ENCODE peak calls at places on chromosomes 7 and 10, in six cellular contexts. One of them, this sample, is unnamed.

GRCh38 chr7:155763721-155764431 is 48.4 kb downstream of the SHH start:
- DNase-seq in RWPE1: no peak
- DNase-seq in WTC11: no peak
- DNase-seq in HT-29: no peak
- DNase-seq in nephron progenitor cell: no peak
- DNase-seq in psoas muscle: no peak
- DNase-seq in this sample: no peak

GRCh38 chr10:22705534-22705933 is 8.8 kb downstream of the PIP4K2A start:
- DNase-seq in psoas muscle: no peak
- DNase-seq in HT-29: no peak
- DNase-seq in WTC11: no peak
- DNase-seq in nephron progenitor cell: no peak
- DNase-seq in RWPE1: no peak
- DNase-seq in this sample: no peak

GRCh38 chr10:121926669-121927360 is 1.0 kb downstream of the ATE1 start:
- DNase-seq in RWPE1: peak
- DNase-seq in nephron progenitor cell: no peak
- DNase-seq in psoas muscle: no peak
- DNase-seq in HT-29: peak
- DNase-seq in WTC11: no peak
- DNase-seq in this sample: peak

GRCh38 chr7:121334875-121335648 is 6.3 kb downstream of the WNT16 start:
- DNase-seq in nephron progenitor cell: no peak
- DNase-seq in WTC11: no peak
- DNase-seq in HT-29: no peak
- DNase-seq in RWPE1: no peak
- DNase-seq in psoas muscle: no peak
- DNase-seq in this sample: no peak

GRCh38 chr7:99864041-99864440 is 12.8 kb downstream of the OR2AE1 start:
- DNase-seq in nephron progenitor cell: no peak
- DNase-seq in RWPE1: no peak
- DNase-seq in HT-29: no peak
- DNase-seq in psoas muscle: no peak
- DNase-seq in WTC11: no peak
- DNase-seq in this sample: no peak

GRCh38 chr7:105849122-105849855 is 27.1 kb downstream of the ATXN7L1 start:
- DNase-seq in RWPE1: peak
- DNase-seq in nephron progenitor cell: no peak
- DNase-seq in psoas muscle: no peak
- DNase-seq in HT-29: peak
- DNase-seq in WTC11: peak
- DNase-seq in this sample: peak

GRCh38 chr10:90644165-90644564 is 213.7 kb downstream of the HTR7 start:
- DNase-seq in nephron progenitor cell: no peak
- DNase-seq in RWPE1: no peak
- DNase-seq in psoas muscle: no peak
- DNase-seq in HT-29: no peak
- DNase-seq in WTC11: no peak
- DNase-seq in this sample: no peak

GRCh38 chr7:81500631-81501030 is 269.2 kb downstream of the HGF start:
- DNase-seq in psoas muscle: no peak
- DNase-seq in HT-29: no peak
- DNase-seq in nephron progenitor cell: no peak
- DNase-seq in RWPE1: no peak
- DNase-seq in WTC11: no peak
- DNase-seq in this sample: no peak

GRCh38 chr7:104267701-104268368 is 60.0 kb upstream of the ORC5 start:
- DNase-seq in psoas muscle: no peak
- DNase-seq in nephron progenitor cell: no peak
- DNase-seq in RWPE1: peak
- DNase-seq in HT-29: peak
- DNase-seq in WTC11: no peak
- DNase-seq in this sample: peak

GRCh38 chr7:67644149-67644548 is 647.5 kb downstream of the TYW1 start:
- DNase-seq in psoas muscle: no peak
- DNase-seq in RWPE1: no peak
- DNase-seq in HT-29: no peak
- DNase-seq in nephron progenitor cell: no peak
- DNase-seq in WTC11: no peak
- DNase-seq in this sample: no peak

GRCh38 chr7:48274662-48275061 is 103.4 kb downstream of the ABCA13 start:
- DNase-seq in RWPE1: no peak
- DNase-seq in HT-29: no peak
- DNase-seq in psoas muscle: no peak
- DNase-seq in nephron progenitor cell: no peak
- DNase-seq in WTC11: no peak
- DNase-seq in this sample: no peak

GRCh38 chr7:121339082-121339481 is 10.3 kb downstream of the WNT16 start:
- DNase-seq in nephron progenitor cell: no peak
- DNase-seq in RWPE1: no peak
- DNase-seq in WTC11: no peak
- DNase-seq in psoas muscle: no peak
- DNase-seq in HT-29: no peak
- DNase-seq in this sample: no peak

GRCh38 chr10:21943633-21944265 is 59.8 kb downstream of the DNAJC1 start:
- DNase-seq in WTC11: no peak
- DNase-seq in RWPE1: no peak
- DNase-seq in nephron progenitor cell: no peak
- DNase-seq in psoas muscle: no peak
- DNase-seq in HT-29: no peak
- DNase-seq in this sample: no peak

GRCh38 chr7:41122256-41122987 is 580.5 kb downstream of the INHBA start:
- DNase-seq in psoas muscle: no peak
- DNase-seq in HT-29: no peak
- DNase-seq in WTC11: no peak
- DNase-seq in nephron progenitor cell: no peak
- DNase-seq in RWPE1: no peak
- DNase-seq in this sample: no peak

GRCh38 chr10:132847856-132848255 is 61.9 kb upstream of the NKX6-2 start:
- DNase-seq in WTC11: no peak
- DNase-seq in HT-29: no peak
- DNase-seq in nephron progenitor cell: no peak
- DNase-seq in psoas muscle: peak
- DNase-seq in RWPE1: no peak
- DNase-seq in this sample: no peak

GRCh38 chr7:102080003-102080361 is 206.7 kb upstream of the SH2B2 start:
- DNase-seq in RWPE1: no peak
- DNase-seq in WTC11: no peak
- DNase-seq in psoas muscle: no peak
- DNase-seq in HT-29: no peak
- DNase-seq in nephron progenitor cell: no peak
- DNase-seq in this sample: no peak

GRCh38 chr10:102342958-102343357 is 52.5 kb upstream of the NFKB2 start:
- DNase-seq in nephron progenitor cell: no peak
- DNase-seq in RWPE1: peak
- DNase-seq in psoas muscle: no peak
- DNase-seq in HT-29: no peak
- DNase-seq in WTC11: no peak
- DNase-seq in this sample: no peak

GRCh38 chr7:74656421-74656910 is 1.1 kb upstream of the GTF2I start:
- DNase-seq in WTC11: peak
- DNase-seq in psoas muscle: peak
- DNase-seq in nephron progenitor cell: peak
- DNase-seq in HT-29: peak
- DNase-seq in RWPE1: no peak
- DNase-seq in this sample: peak

GRCh38 chr7:129168219-129168991 is 20.0 kb upstream of the SMO start:
- DNase-seq in WTC11: peak
- DNase-seq in nephron progenitor cell: peak
- DNase-seq in psoas muscle: no peak
- DNase-seq in RWPE1: peak
- DNase-seq in HT-29: no peak
- DNase-seq in this sample: no peak

GRCh38 chr7:7438851-7439250 is 96.8 kb downstream of the COL28A1 start:
- DNase-seq in HT-29: peak
- DNase-seq in RWPE1: peak
- DNase-seq in WTC11: no peak
- DNase-seq in nephron progenitor cell: no peak
- DNase-seq in psoas muscle: no peak
- DNase-seq in this sample: no peak

GRCh38 chr7:26279405-26279804 is 12.3 kb upstream of the SNX10 start:
- DNase-seq in HT-29: no peak
- DNase-seq in psoas muscle: no peak
- DNase-seq in RWPE1: no peak
- DNase-seq in WTC11: no peak
- DNase-seq in nephron progenitor cell: no peak
- DNase-seq in this sample: peak

GRCh38 chr10:116679351-116679750 is 58.6 kb downstream of the PNLIPRP2 start:
- DNase-seq in HT-29: no peak
- DNase-seq in psoas muscle: no peak
- DNase-seq in WTC11: no peak
- DNase-seq in nephron progenitor cell: no peak
- DNase-seq in RWPE1: no peak
- DNase-seq in this sample: no peak

GRCh38 chr7:15326044-15326644 is 235.7 kb downstream of the AGMO start:
- DNase-seq in nephron progenitor cell: no peak
- DNase-seq in HT-29: peak
- DNase-seq in RWPE1: peak
- DNase-seq in WTC11: no peak
- DNase-seq in psoas muscle: no peak
- DNase-seq in this sample: peak

GRCh38 chr10:66804911-66805310 is 120.9 kb upstream of the LRRTM3 start:
- DNase-seq in psoas muscle: no peak
- DNase-seq in HT-29: no peak
- DNase-seq in nephron progenitor cell: no peak
- DNase-seq in RWPE1: no peak
- DNase-seq in WTC11: no peak
- DNase-seq in this sample: no peak

GRCh38 chr10:63013755-63014154 is 119.4 kb upstream of the NRBF2 start:
- DNase-seq in nephron progenitor cell: no peak
- DNase-seq in psoas muscle: no peak
- DNase-seq in RWPE1: no peak
- DNase-seq in WTC11: no peak
- DNase-seq in HT-29: no peak
- DNase-seq in this sample: no peak

GRCh38 chr7:17497549-17498193 is 199.2 kb downstream of the AHR start:
- DNase-seq in WTC11: no peak
- DNase-seq in RWPE1: no peak
- DNase-seq in psoas muscle: no peak
- DNase-seq in nephron progenitor cell: no peak
- DNase-seq in HT-29: no peak
- DNase-seq in this sample: no peak

GRCh38 chr7:18262054-18262453 is 233.5 kb upstream of the HDAC9 start:
- DNase-seq in RWPE1: no peak
- DNase-seq in psoas muscle: no peak
- DNase-seq in HT-29: no peak
- DNase-seq in WTC11: no peak
- DNase-seq in nephron progenitor cell: no peak
- DNase-seq in this sample: no peak

GRCh38 chr7:111312966-111313365 is 222.0 kb downstream of the LRRN3 start:
- DNase-seq in HT-29: peak
- DNase-seq in nephron progenitor cell: no peak
- DNase-seq in RWPE1: no peak
- DNase-seq in WTC11: no peak
- DNase-seq in psoas muscle: no peak
- DNase-seq in this sample: peak

GRCh38 chr7:12583181-12583580 is 12.7 kb downstream of the SCIN start:
- DNase-seq in RWPE1: no peak
- DNase-seq in WTC11: no peak
- DNase-seq in HT-29: no peak
- DNase-seq in nephron progenitor cell: no peak
- DNase-seq in psoas muscle: no peak
- DNase-seq in this sample: peak

GRCh38 chr10:3625959-3626751 is 158.9 kb downstream of the KLF6 start:
- DNase-seq in RWPE1: no peak
- DNase-seq in HT-29: no peak
- DNase-seq in nephron progenitor cell: no peak
- DNase-seq in psoas muscle: no peak
- DNase-seq in WTC11: no peak
- DNase-seq in this sample: no peak

GRCh38 chr10:87931836-87932230 is 68.4 kb downstream of the PTEN start:
- DNase-seq in HT-29: no peak
- DNase-seq in nephron progenitor cell: no peak
- DNase-seq in RWPE1: peak
- DNase-seq in psoas muscle: no peak
- DNase-seq in WTC11: no peak
- DNase-seq in this sample: peak

GRCh38 chr7:135664046-135664589 is 1.8 kb downstream of the STMP1 start:
- DNase-seq in psoas muscle: no peak
- DNase-seq in WTC11: no peak
- DNase-seq in RWPE1: no peak
- DNase-seq in nephron progenitor cell: no peak
- DNase-seq in HT-29: no peak
- DNase-seq in this sample: no peak

GRCh38 chr10:33441561-33441960 is 107.1 kb upstream of the NRP1 start:
- DNase-seq in nephron progenitor cell: no peak
- DNase-seq in WTC11: no peak
- DNase-seq in psoas muscle: no peak
- DNase-seq in HT-29: no peak
- DNase-seq in RWPE1: no peak
- DNase-seq in this sample: peak

GRCh38 chr10:82942572-82943091 is 1067.6 kb downstream of the NRG3 start:
- DNase-seq in RWPE1: no peak
- DNase-seq in psoas muscle: peak
- DNase-seq in WTC11: no peak
- DNase-seq in HT-29: no peak
- DNase-seq in nephron progenitor cell: no peak
- DNase-seq in this sample: no peak

GRCh38 chr10:49518982-49519578 is 19.8 kb downstream of the ERCC6 start:
- DNase-seq in nephron progenitor cell: peak
- DNase-seq in psoas muscle: no peak
- DNase-seq in RWPE1: peak
- DNase-seq in HT-29: peak
- DNase-seq in WTC11: peak
- DNase-seq in this sample: peak

This sample was measured in SK-MEL-5.